ENCODE peak calls at places on chromosomes 1 and 21, in eight cellular contexts. One of them, this sample, is unnamed.

GRCh38 chr1:27361044-27361402 is 5.7 kb downstream of the MAP3K6 start:
- DNase-seq in hippocampal formation: no peak
- DNase-seq in GM04503: no peak
- DNase-seq in non-pigmented ciliary epithelial cell: no peak
- DNase-seq in GM12865: no peak
- DNase-seq in stimulated activated CD4-positive, alpha-beta T cell treated with anti-CD3 and anti-CD28 coated beads, Interleukin-4, amount 100 ng/mL, for 1 hour: no peak
- DNase-seq in glomerular endothelial cell: no peak
- DNase-seq in fibroblast of mammary gland: no peak
- DNase-seq in this sample: no peak

GRCh38 chr1:170734412-170735175 is 70.7 kb downstream of the PRRX1 start:
- DNase-seq in hippocampal formation: no peak
- DNase-seq in GM04503: no peak
- DNase-seq in non-pigmented ciliary epithelial cell: no peak
- DNase-seq in GM12865: no peak
- DNase-seq in stimulated activated CD4-positive, alpha-beta T cell treated with anti-CD3 and anti-CD28 coated beads, Interleukin-4, amount 100 ng/mL, for 1 hour: no peak
- DNase-seq in glomerular endothelial cell: no peak
- DNase-seq in fibroblast of mammary gland: peak
- DNase-seq in this sample: no peak

GRCh38 chr1:160865316-160865715 is 2.6 kb upstream of the CD244 start:
- DNase-seq in hippocampal formation: no peak
- DNase-seq in GM04503: no peak
- DNase-seq in non-pigmented ciliary epithelial cell: no peak
- DNase-seq in GM12865: no peak
- DNase-seq in stimulated activated CD4-positive, alpha-beta T cell treated with anti-CD3 and anti-CD28 coated beads, Interleukin-4, amount 100 ng/mL, for 1 hour: no peak
- DNase-seq in glomerular endothelial cell: no peak
- DNase-seq in fibroblast of mammary gland: no peak
- DNase-seq in this sample: no peak

GRCh38 chr1:114610546-114611245 is 29.3 kb upstream of the BCAS2 start:
- DNase-seq in hippocampal formation: no peak
- DNase-seq in GM04503: no peak
- DNase-seq in non-pigmented ciliary epithelial cell: peak
- DNase-seq in GM12865: no peak
- DNase-seq in stimulated activated CD4-positive, alpha-beta T cell treated with anti-CD3 and anti-CD28 coated beads, Interleukin-4, amount 100 ng/mL, for 1 hour: no peak
- DNase-seq in glomerular endothelial cell: no peak
- DNase-seq in fibroblast of mammary gland: peak
- DNase-seq in this sample: no peak

GRCh38 chr1:227887697-227888403 is 59.9 kb downstream of the WNT9A start:
- DNase-seq in hippocampal formation: no peak
- DNase-seq in GM04503: no peak
- DNase-seq in non-pigmented ciliary epithelial cell: no peak
- DNase-seq in GM12865: no peak
- DNase-seq in stimulated activated CD4-positive, alpha-beta T cell treated with anti-CD3 and anti-CD28 coated beads, Interleukin-4, amount 100 ng/mL, for 1 hour: peak
- DNase-seq in glomerular endothelial cell: no peak
- DNase-seq in fibroblast of mammary gland: no peak
- DNase-seq in this sample: no peak

GRCh38 chr21:41759214-41759840 is 7.5 kb downstream of the RIPK4 start:
- DNase-seq in hippocampal formation: no peak
- DNase-seq in GM04503: no peak
- DNase-seq in non-pigmented ciliary epithelial cell: no peak
- DNase-seq in GM12865: no peak
- DNase-seq in stimulated activated CD4-positive, alpha-beta T cell treated with anti-CD3 and anti-CD28 coated beads, Interleukin-4, amount 100 ng/mL, for 1 hour: no peak
- DNase-seq in glomerular endothelial cell: no peak
- DNase-seq in fibroblast of mammary gland: no peak
- DNase-seq in this sample: no peak

GRCh38 chr1:109613396-109614147 is 5.8 kb downstream of the GNAT2 start:
- DNase-seq in hippocampal formation: no peak
- DNase-seq in GM04503: no peak
- DNase-seq in non-pigmented ciliary epithelial cell: peak
- DNase-seq in GM12865: no peak
- DNase-seq in stimulated activated CD4-positive, alpha-beta T cell treated with anti-CD3 and anti-CD28 coated beads, Interleukin-4, amount 100 ng/mL, for 1 hour: no peak
- DNase-seq in glomerular endothelial cell: no peak
- DNase-seq in fibroblast of mammary gland: peak
- DNase-seq in this sample: no peak

GRCh38 chr1:53031732-53032131 is 30.3 kb upstream of the PODN start:
- DNase-seq in hippocampal formation: no peak
- DNase-seq in GM04503: no peak
- DNase-seq in non-pigmented ciliary epithelial cell: no peak
- DNase-seq in GM12865: no peak
- DNase-seq in stimulated activated CD4-positive, alpha-beta T cell treated with anti-CD3 and anti-CD28 coated beads, Interleukin-4, amount 100 ng/mL, for 1 hour: no peak
- DNase-seq in glomerular endothelial cell: no peak
- DNase-seq in fibroblast of mammary gland: no peak
- DNase-seq in this sample: no peak

GRCh38 chr1:226827458-226827857 is 43.0 kb upstream of the PSEN2 start:
- DNase-seq in hippocampal formation: no peak
- DNase-seq in GM04503: no peak
- DNase-seq in non-pigmented ciliary epithelial cell: no peak
- DNase-seq in GM12865: no peak
- DNase-seq in stimulated activated CD4-positive, alpha-beta T cell treated with anti-CD3 and anti-CD28 coated beads, Interleukin-4, amount 100 ng/mL, for 1 hour: peak
- DNase-seq in glomerular endothelial cell: no peak
- DNase-seq in fibroblast of mammary gland: peak
- DNase-seq in this sample: no peak

GRCh38 chr1:40218333-40218732 is 29.4 kb upstream of the TMCO2 start:
- DNase-seq in hippocampal formation: no peak
- DNase-seq in GM04503: no peak
- DNase-seq in non-pigmented ciliary epithelial cell: no peak
- DNase-seq in GM12865: no peak
- DNase-seq in stimulated activated CD4-positive, alpha-beta T cell treated with anti-CD3 and anti-CD28 coated beads, Interleukin-4, amount 100 ng/mL, for 1 hour: no peak
- DNase-seq in glomerular endothelial cell: no peak
- DNase-seq in fibroblast of mammary gland: no peak
- DNase-seq in this sample: no peak

This sample was measured in amygdala.